ENCODE peak calls at places on chromosomes 12 and 14, in seven cellular contexts. B, W, O, V, Q, J and X are unnamed samples.

GRCh38 chr14:75805646-75806045 is 144.6 kb downstream of the TTLL5 start:
- DNase-seq in V (no peak), B (no peak), Q (no peak), J (no peak), O (no peak), W (no peak), X (no peak)

GRCh38 chr12:26278266-26278665 is 82.9 kb downstream of the SSPN start:
- DNase-seq in O (no peak), B (no peak), Q (no peak), W (no peak), J (no peak), V (no peak), X (no peak)

GRCh38 chr12:11877869-11878780 is 192.6 kb upstream of the BCL2L14 start:
- DNase-seq in Q (peak; percentile 26), J (no peak), V (no peak), B (no peak), O (peak; percentile 65), W (no peak), X (peak; percentile 37)

GRCh38 chr14:102903248-102903888 is 19.1 kb upstream of the AMN start:
- DNase-seq in O (no peak), V (no peak), Q (no peak), B (no peak), W (no peak), J (no peak), X (no peak)

GRCh38 chr12:68223067-68223747 is 2.4 kb downstream of the IL26 start:
- DNase-seq in O (peak; percentile 96), B (peak; percentile 83), Q (peak; percentile 80), J (peak; percentile 79), V (peak; percentile 48), W (peak; percentile 92), X (peak; percentile 97)

GRCh38 chr12:93802698-93803097 is 125.5 kb downstream of the CRADD start:
- DNase-seq in J (no peak), B (no peak), O (peak; percentile 47), Q (no peak), W (peak; percentile 70), V (no peak), X (no peak)

GRCh38 chr14:69325086-69325485 is 65.1 kb downstream of the GALNT16 start:
- DNase-seq in W (no peak), Q (no peak), J (no peak), O (no peak), V (no peak), B (no peak), X (no peak)

GRCh38 chr12:56157201-56158028 is 744 bp upstream of the MYL6 start:
- DNase-seq in Q (peak; percentile 68), O (peak; percentile 96), J (peak; percentile 79), B (peak; percentile 73), V (peak; percentile 44), W (peak; percentile 50), X (peak; percentile 93)

GRCh38 chr12:40158592-40159111 is 52.8 kb upstream of the SLC2A13 start:
- DNase-seq in J (no peak), V (peak; percentile 1), W (no peak), O (no peak), Q (no peak), B (no peak), X (no peak)

GRCh38 chr12:11711675-11712327 is 62.3 kb downstream of the ETV6 start:
- DNase-seq in J (no peak), V (no peak), Q (no peak), O (no peak), W (no peak), B (no peak), X (no peak)

GRCh38 chr12:66387067-66387466 is 84.8 kb downstream of the HELB start:
- DNase-seq in Q (no peak), V (no peak), J (no peak), B (no peak), W (no peak), O (peak; percentile 51), X (no peak)

GRCh38 chr12:41661141-41661540 is 473.0 kb downstream of the PDZRN4 start:
- DNase-seq in J (no peak), V (no peak), W (no peak), B (no peak), Q (no peak), O (peak; percentile 52), X (no peak)

GRCh38 chr12:114932806-114933205 is 248.8 kb upstream of the TBX3 start:
- DNase-seq in V (no peak), Q (no peak), O (no peak), B (no peak), J (no peak), W (no peak), X (no peak)

GRCh38 chr14:103224996-103225874 is 102.0 kb downstream of the TNFAIP2 start:
- DNase-seq in J (no peak), V (no peak), B (no peak), Q (no peak), O (no peak), W (peak; percentile 79), X (no peak)

GRCh38 chr14:52244997-52245396 is 22.5 kb upstream of the PTGDR start:
- DNase-seq in J (no peak), V (no peak), B (no peak), O (no peak), Q (no peak), W (no peak), X (no peak)

GRCh38 chr12:120981407-120981921 is 3.1 kb downstream of the HNF1A start:
- DNase-seq in J (no peak), Q (no peak), V (no peak), B (no peak), O (no peak), W (peak; percentile 18), X (no peak)